ENCODE peak calls at places on chromosomes 16 and 17, in seven cellular contexts. O is fibroblast of pulmonary artery, R is hepatocyte, B is ovary, F is NCI-H1105 treated with DMSO at 0.1 percent for 48 hours, P is AG08395, W is GM12865. K is an unnamed sample.

GRCh38 chr16:8859913-8860881 is 8.6 kb downstream of the CARHSP1 start:
- DNase-seq in F (no peak), O (peak), B (peak), P (no peak), R (peak), W (no peak), K (peak)

GRCh38 chr17:42901535-42902229 is 1.1 kb downstream of the G6PC1 start:
- DNase-seq in B (no peak), O (no peak), W (no peak), P (no peak), F (no peak), R (no peak), K (no peak)

GRCh38 chr17:6163632-6164319 is 93.6 kb downstream of the WSCD1 start:
- DNase-seq in R (peak), P (no peak), B (no peak), W (no peak), O (no peak), F (peak), K (peak)

GRCh38 chr17:81491193-81491592 is 21.4 kb downstream of the ACTG1 start:
- DNase-seq in R (peak), B (no peak), W (no peak), O (no peak), P (no peak), F (no peak), K (no peak)

GRCh38 chr17:63550816-63551639 is 751 bp downstream of the DCAF7 start:
- DNase-seq in B (no peak), W (peak), P (peak), F (peak), R (peak), O (peak), K (peak)

GRCh38 chr16:30187971-30188561 is 4.7 kb downstream of the CORO1A start:
- DNase-seq in R (no peak), F (no peak), O (no peak), B (no peak), P (no peak), W (peak), K (no peak)

GRCh38 chr16:2949705-2950399 is 14.2 kb upstream of the KREMEN2 start:
- DNase-seq in W (no peak), F (no peak), O (no peak), P (no peak), R (no peak), B (no peak), K (no peak)

GRCh38 chr17:76268015-76268749 is 3.0 kb downstream of the UBALD2 start:
- DNase-seq in W (peak), P (peak), R (peak), B (no peak), F (no peak), O (peak), K (peak)

GRCh38 chr16:27096375-27096774 is 29.6 kb downstream of the C16orf82 start:
- DNase-seq in B (no peak), F (no peak), P (no peak), O (no peak), W (no peak), R (no peak), K (no peak)

GRCh38 chr17:560379-560935 is 154.2 kb downstream of the VPS53 start:
- DNase-seq in B (no peak), R (no peak), W (no peak), F (no peak), O (peak), P (peak), K (peak)

GRCh38 chr17:17353625-17354484 is 50.7 kb downstream of the NT5M start:
- DNase-seq in P (no peak), W (no peak), B (no peak), O (no peak), F (no peak), R (peak), K (no peak)

GRCh38 chr17:15232517-15232915 is 32.6 kb downstream of the PMP22 start:
- DNase-seq in W (no peak), F (no peak), P (no peak), B (no peak), R (no peak), O (no peak), K (no peak)

GRCh38 chr16:31421587-31421986 is 6.6 kb downstream of the COX6A2 start:
- DNase-seq in W (peak), R (no peak), F (no peak), O (no peak), P (no peak), B (no peak), K (no peak)

GRCh38 chr17:38442548-38442947 is 14.3 kb downstream of the ARHGAP23 start:
- DNase-seq in B (no peak), R (no peak), W (no peak), P (peak), O (no peak), F (no peak), K (no peak)

GRCh38 chr17:33964344-33964979 is 290.6 kb upstream of the CCL2 start:
- DNase-seq in O (no peak), R (peak), B (no peak), P (no peak), W (peak), F (no peak), K (no peak)

GRCh38 chr16:85172465-85173071 is 60.3 kb upstream of the CIBAR2 start:
- DNase-seq in B (peak), W (peak), O (peak), R (no peak), P (peak), F (peak), K (peak)

K was measured in dermis blood vessel endothelial cell.